ENCODE peak calls at places on chromosome 5, in eight cellular contexts. W, O, B, K, I, A, T and U are unnamed samples.

GRCh38 chr5:34849253-34849652 is 10.3 kb downstream of the TTC23L start:
- DNase-seq in B (no peak), W (no peak), K (no peak), A (no peak), I (no peak), T (no peak), O (no peak), U (no peak)

GRCh38 chr5:78647838-78648358 is 674 bp downstream of the LHFPL2 start:
- DNase-seq in T (peak; percentile 42), I (peak; percentile 61), B (no peak), A (no peak), W (peak; percentile 50), O (no peak), K (peak; percentile 33), U (no peak)

GRCh38 chr5:122844136-122844915 is 1.1 kb upstream of the SNX24 start:
- DNase-seq in K (peak; percentile 16), O (no peak), B (no peak), A (no peak), W (no peak), I (no peak), T (no peak), U (no peak)

GRCh38 chr5:66932446-66932845 is 264.2 kb downstream of the CD180 start:
- DNase-seq in O (no peak), I (no peak), A (no peak), W (peak; percentile 66), T (no peak), K (no peak), B (no peak), U (no peak)

GRCh38 chr5:82349651-82350050 is 71.5 kb upstream of the RPS23 start:
- DNase-seq in W (peak; percentile 48), B (no peak), A (peak; percentile 16), I (no peak), T (no peak), O (peak; percentile 52), K (peak; percentile 17), U (no peak)

GRCh38 chr5:56456002-56456401 is 222.9 kb upstream of the ANKRD55 start:
- DNase-seq in K (no peak), W (no peak), T (no peak), B (no peak), I (no peak), O (no peak), A (no peak), U (no peak)

GRCh38 chr5:122515709-122516431 is 203.8 kb downstream of the SNCAIP start:
- DNase-seq in W (peak; percentile 74), B (no peak), A (no peak), T (peak; percentile 48), K (peak; percentile 32), I (no peak), O (no peak), U (no peak)

GRCh38 chr5:16585028-16585667 is 31.6 kb downstream of the RETREG1 start:
- DNase-seq in I (no peak), B (no peak), O (no peak), W (no peak), T (peak; percentile 42), K (peak; percentile 23), A (peak; percentile 5), U (no peak)

GRCh38 chr5:156753846-156754245 is 96.2 kb upstream of the PPP1R2B start:
- DNase-seq in T (no peak), O (no peak), I (no peak), B (no peak), A (no peak), K (no peak), W (no peak), U (no peak)

GRCh38 chr5:173204185-173204979 is 30.6 kb downstream of the NKX2-5 start:
- DNase-seq in I (no peak), B (no peak), W (no peak), O (no peak), T (peak; percentile 41), K (no peak), A (no peak), U (no peak)

GRCh38 chr5:5126444-5126843 is 13.7 kb upstream of the ADAMTS16 start:
- DNase-seq in W (no peak), B (no peak), A (no peak), O (no peak), I (no peak), T (no peak), K (no peak), U (no peak)

GRCh38 chr5:99621772-99622681 is 693.2 kb upstream of the CHD1 start:
- DNase-seq in K (no peak), O (no peak), W (no peak), T (no peak), B (no peak), A (no peak), I (no peak), U (no peak)

GRCh38 chr5:133562554-133562953 is 49.8 kb downstream of the FSTL4 start:
- DNase-seq in W (no peak), O (no peak), T (no peak), I (no peak), A (no peak), K (no peak), B (no peak), U (no peak)

GRCh38 chr5:168867271-168867670 is 288.1 kb upstream of the PANK3 start:
- DNase-seq in A (no peak), B (no peak), W (no peak), O (no peak), I (no peak), T (no peak), K (no peak), U (no peak)

GRCh38 chr5:124748687-124749594 is 2.5 kb upstream of the ZNF608 start:
- DNase-seq in A (no peak), W (peak; percentile 85), K (peak; percentile 92), O (no peak), I (peak; percentile 60), B (no peak), T (peak; percentile 94), U (peak; percentile 95)

GRCh38 chr5:42993516-42994284 is 46.4 kb downstream of the ANXA2R start:
- DNase-seq in O (peak; percentile 80), W (peak; percentile 79), T (no peak), I (peak; percentile 60), K (peak; percentile 19), B (no peak), A (no peak), U (no peak)

GRCh38 chr5:59542841-59543825 is 350.4 kb downstream of the PDE4D start:
- DNase-seq in A (no peak), B (no peak), W (peak; percentile 59), I (no peak), T (no peak), O (no peak), K (no peak), U (no peak)